ENCODE peak calls at places on chromosome 6, in seven cellular contexts. P is iPS-NIHi11, S is neural progenitor cell, K is erythroblast, U is T-helper 9 cell, R is NCI-H1694, C is NCI-H2081. V is an unnamed sample.

GRCh38 chr6:41644297-41644879 is 6.1 kb downstream of the MDFI start:
- DNase-seq in R (peak), C (no peak), K (no peak), P (peak), S (peak), U (no peak), V (no peak)

GRCh38 chr6:86456786-86457185 is 480.5 kb upstream of the HTR1E start:
- DNase-seq in U (no peak), S (no peak), C (no peak), P (no peak), K (no peak), R (no peak), V (no peak)

GRCh38 chr6:31048090-31048489 is 37.8 kb downstream of the MUC22 start:
- DNase-seq in U (no peak), C (no peak), P (no peak), S (no peak), K (no peak), R (no peak), V (no peak)

GRCh38 chr6:130046711-130047439 is 28.5 kb downstream of the L3MBTL3 start:
- DNase-seq in K (no peak), U (no peak), S (no peak), C (no peak), R (no peak), P (no peak), V (no peak)

GRCh38 chr6:168698923-168699322 is 257.9 kb downstream of the SMOC2 start:
- DNase-seq in K (no peak), P (no peak), S (no peak), U (no peak), R (no peak), C (no peak), V (no peak)

GRCh38 chr6:164243949-164244348 is 829.4 kb downstream of the QKI start:
- DNase-seq in U (no peak), R (no peak), K (no peak), P (no peak), C (no peak), S (no peak), V (no peak)

GRCh38 chr6:159981591-159982245 is 12.8 kb downstream of the IGF2R start:
- DNase-seq in K (peak), P (no peak), R (no peak), U (no peak), S (no peak), C (no peak), V (peak)

GRCh38 chr6:33279971-33280511 is 3.1 kb downstream of the B3GALT4 start:
- DNase-seq in U (no peak), R (peak), S (peak), P (peak), K (peak), C (no peak), V (peak)

GRCh38 chr6:14540859-14541540 is 423.4 kb downstream of the CD83 start:
- DNase-seq in C (no peak), U (no peak), S (peak), P (peak), K (no peak), R (no peak), V (no peak)

GRCh38 chr6:9628819-9629218 is 786.1 kb downstream of the TFAP2A start:
- DNase-seq in U (no peak), P (no peak), C (no peak), R (no peak), S (no peak), K (no peak), V (no peak)

GRCh38 chr6:2127484-2127911 is 117.9 kb downstream of the GMDS start:
- DNase-seq in K (peak), U (no peak), P (no peak), C (no peak), S (no peak), R (no peak), V (no peak)

GRCh38 chr6:136149311-136149710 is 100.8 kb downstream of the MTFR2 start:
- DNase-seq in R (no peak), P (no peak), U (no peak), S (no peak), K (no peak), C (no peak), V (no peak)

GRCh38 chr6:148593130-148593812 is 153.6 kb upstream of the UST start:
- DNase-seq in C (no peak), U (no peak), R (no peak), K (no peak), P (no peak), S (no peak), V (no peak)

GRCh38 chr6:327538-328183 is 35.4 kb downstream of the DUSP22 start:
- DNase-seq in R (no peak), C (no peak), K (no peak), S (no peak), U (no peak), P (no peak), V (no peak)

GRCh38 chr6:2921520-2922115 is 18.5 kb upstream of the SERPINB9 start:
- DNase-seq in K (no peak), U (no peak), P (no peak), C (no peak), R (no peak), S (peak), V (no peak)

GRCh38 chr6:21935561-21936028 is 342.0 kb downstream of the SOX4 start:
- DNase-seq in K (peak), C (no peak), S (peak), R (no peak), U (no peak), P (peak), V (peak)

GRCh38 chr6:135935951-135936601 is 84.6 kb downstream of the PDE7B start:
- DNase-seq in U (no peak), R (no peak), P (no peak), K (no peak), C (no peak), S (no peak), V (no peak)

GRCh38 chr6:47157653-47158219 is 115.6 kb upstream of the ADGRF1 start:
- DNase-seq in U (no peak), S (no peak), C (no peak), P (no peak), K (no peak), R (no peak), V (no peak)

GRCh38 chr6:132763269-132763668 is 5.6 kb upstream of the VNN2 start:
- DNase-seq in P (no peak), K (no peak), R (no peak), U (no peak), C (no peak), S (no peak), V (peak)

GRCh38 chr6:20838113-20838512 is 303.9 kb downstream of the CDKAL1 start:
- DNase-seq in U (no peak), S (no peak), P (no peak), R (no peak), C (no peak), K (no peak), V (no peak)

GRCh38 chr6:146803601-146804000 is 204.8 kb downstream of the ADGB start:
- DNase-seq in P (no peak), C (no peak), U (no peak), R (no peak), K (no peak), S (no peak), V (no peak)

V was measured in kidney glomerular epithelial cell.